ENCODE peak calls at places on chromosomes 5 and 9, in ten cellular contexts. One of them, this sample, is unnamed.

GRCh38 chr9:22124263-22125011 is 115.3 kb upstream of the CDKN2B start:
- DNase-seq in fibroblast of the aortic adventitia: no peak
- DNase-seq in stimulated activated CD4-positive, alpha-beta T cell treated with anti-CD3 and anti-CD28 coated beads, Interleukin-1b, Interleukin-23, amount 100 ng/mL, for 24 hours: no peak
- DNase-seq in posterior cingulate gyrus: no peak
- DNase-seq in fibroblast of mammary gland: no peak
- DNase-seq in effector memory CD8-positive, alpha-beta T cell: no peak
- DNase-seq in fibroblast of pulmonary artery: no peak
- DNase-seq in Caco-2: peak
- DNase-seq in pulmonary artery endothelial cell: no peak
- DNase-seq in nucleus accumbens: no peak
- DNase-seq in this sample: no peak

GRCh38 chr5:147092044-147092443 is 142.8 kb upstream of the STK32A start:
- DNase-seq in fibroblast of the aortic adventitia: no peak
- DNase-seq in stimulated activated CD4-positive, alpha-beta T cell treated with anti-CD3 and anti-CD28 coated beads, Interleukin-1b, Interleukin-23, amount 100 ng/mL, for 24 hours: no peak
- DNase-seq in posterior cingulate gyrus: no peak
- DNase-seq in fibroblast of mammary gland: no peak
- DNase-seq in effector memory CD8-positive, alpha-beta T cell: no peak
- DNase-seq in fibroblast of pulmonary artery: no peak
- DNase-seq in Caco-2: no peak
- DNase-seq in pulmonary artery endothelial cell: no peak
- DNase-seq in nucleus accumbens: no peak
- DNase-seq in this sample: no peak

GRCh38 chr9:132324425-132324824 is 30.4 kb downstream of the SETX start:
- DNase-seq in fibroblast of the aortic adventitia: no peak
- DNase-seq in stimulated activated CD4-positive, alpha-beta T cell treated with anti-CD3 and anti-CD28 coated beads, Interleukin-1b, Interleukin-23, amount 100 ng/mL, for 24 hours: no peak
- DNase-seq in posterior cingulate gyrus: no peak
- DNase-seq in fibroblast of mammary gland: no peak
- DNase-seq in effector memory CD8-positive, alpha-beta T cell: no peak
- DNase-seq in fibroblast of pulmonary artery: no peak
- DNase-seq in Caco-2: no peak
- DNase-seq in pulmonary artery endothelial cell: no peak
- DNase-seq in nucleus accumbens: no peak
- DNase-seq in this sample: no peak

GRCh38 chr9:79221084-79221483 is 350.7 kb upstream of the TLE4 start:
- DNase-seq in fibroblast of the aortic adventitia: peak
- DNase-seq in stimulated activated CD4-positive, alpha-beta T cell treated with anti-CD3 and anti-CD28 coated beads, Interleukin-1b, Interleukin-23, amount 100 ng/mL, for 24 hours: no peak
- DNase-seq in posterior cingulate gyrus: no peak
- DNase-seq in fibroblast of mammary gland: peak
- DNase-seq in effector memory CD8-positive, alpha-beta T cell: no peak
- DNase-seq in fibroblast of pulmonary artery: peak
- DNase-seq in Caco-2: no peak
- DNase-seq in pulmonary artery endothelial cell: no peak
- DNase-seq in nucleus accumbens: no peak
- DNase-seq in this sample: no peak

GRCh38 chr5:1336106-1336561 is 8.8 kb downstream of the CLPTM1L start:
- DNase-seq in fibroblast of the aortic adventitia: no peak
- DNase-seq in stimulated activated CD4-positive, alpha-beta T cell treated with anti-CD3 and anti-CD28 coated beads, Interleukin-1b, Interleukin-23, amount 100 ng/mL, for 24 hours: no peak
- DNase-seq in posterior cingulate gyrus: no peak
- DNase-seq in fibroblast of mammary gland: no peak
- DNase-seq in effector memory CD8-positive, alpha-beta T cell: no peak
- DNase-seq in fibroblast of pulmonary artery: no peak
- DNase-seq in Caco-2: no peak
- DNase-seq in pulmonary artery endothelial cell: no peak
- DNase-seq in nucleus accumbens: no peak
- DNase-seq in this sample: no peak

GRCh38 chr9:115262952-115263351 is 145.0 kb upstream of the TNC start:
- DNase-seq in fibroblast of the aortic adventitia: peak
- DNase-seq in stimulated activated CD4-positive, alpha-beta T cell treated with anti-CD3 and anti-CD28 coated beads, Interleukin-1b, Interleukin-23, amount 100 ng/mL, for 24 hours: no peak
- DNase-seq in posterior cingulate gyrus: no peak
- DNase-seq in fibroblast of mammary gland: peak
- DNase-seq in effector memory CD8-positive, alpha-beta T cell: no peak
- DNase-seq in fibroblast of pulmonary artery: no peak
- DNase-seq in Caco-2: no peak
- DNase-seq in pulmonary artery endothelial cell: no peak
- DNase-seq in nucleus accumbens: no peak
- DNase-seq in this sample: no peak

GRCh38 chr5:14041528-14042184 is 97.2 kb upstream of the DNAH5 start:
- DNase-seq in fibroblast of the aortic adventitia: no peak
- DNase-seq in stimulated activated CD4-positive, alpha-beta T cell treated with anti-CD3 and anti-CD28 coated beads, Interleukin-1b, Interleukin-23, amount 100 ng/mL, for 24 hours: no peak
- DNase-seq in posterior cingulate gyrus: no peak
- DNase-seq in fibroblast of mammary gland: no peak
- DNase-seq in effector memory CD8-positive, alpha-beta T cell: no peak
- DNase-seq in fibroblast of pulmonary artery: no peak
- DNase-seq in Caco-2: no peak
- DNase-seq in pulmonary artery endothelial cell: no peak
- DNase-seq in nucleus accumbens: no peak
- DNase-seq in this sample: no peak

GRCh38 chr5:92402045-92402444 is 1018.9 kb upstream of the ARRDC3 start:
- DNase-seq in fibroblast of the aortic adventitia: peak
- DNase-seq in stimulated activated CD4-positive, alpha-beta T cell treated with anti-CD3 and anti-CD28 coated beads, Interleukin-1b, Interleukin-23, amount 100 ng/mL, for 24 hours: no peak
- DNase-seq in posterior cingulate gyrus: no peak
- DNase-seq in fibroblast of mammary gland: peak
- DNase-seq in effector memory CD8-positive, alpha-beta T cell: no peak
- DNase-seq in fibroblast of pulmonary artery: peak
- DNase-seq in Caco-2: no peak
- DNase-seq in pulmonary artery endothelial cell: no peak
- DNase-seq in nucleus accumbens: no peak
- DNase-seq in this sample: no peak

GRCh38 chr9:34715639-34716215 is 5.8 kb upstream of the CCL21 start:
- DNase-seq in fibroblast of the aortic adventitia: no peak
- DNase-seq in stimulated activated CD4-positive, alpha-beta T cell treated with anti-CD3 and anti-CD28 coated beads, Interleukin-1b, Interleukin-23, amount 100 ng/mL, for 24 hours: no peak
- DNase-seq in posterior cingulate gyrus: no peak
- DNase-seq in fibroblast of mammary gland: no peak
- DNase-seq in effector memory CD8-positive, alpha-beta T cell: no peak
- DNase-seq in fibroblast of pulmonary artery: no peak
- DNase-seq in Caco-2: no peak
- DNase-seq in pulmonary artery endothelial cell: no peak
- DNase-seq in nucleus accumbens: no peak
- DNase-seq in this sample: no peak

GRCh38 chr5:164763211-164763610 is 1257.8 kb downstream of the MAT2B start:
- DNase-seq in fibroblast of the aortic adventitia: no peak
- DNase-seq in stimulated activated CD4-positive, alpha-beta T cell treated with anti-CD3 and anti-CD28 coated beads, Interleukin-1b, Interleukin-23, amount 100 ng/mL, for 24 hours: no peak
- DNase-seq in posterior cingulate gyrus: no peak
- DNase-seq in fibroblast of mammary gland: no peak
- DNase-seq in effector memory CD8-positive, alpha-beta T cell: no peak
- DNase-seq in fibroblast of pulmonary artery: no peak
- DNase-seq in Caco-2: no peak
- DNase-seq in pulmonary artery endothelial cell: no peak
- DNase-seq in nucleus accumbens: no peak
- DNase-seq in this sample: no peak

GRCh38 chr5:164449460-164449859 is 944.0 kb downstream of the MAT2B start:
- DNase-seq in fibroblast of the aortic adventitia: no peak
- DNase-seq in stimulated activated CD4-positive, alpha-beta T cell treated with anti-CD3 and anti-CD28 coated beads, Interleukin-1b, Interleukin-23, amount 100 ng/mL, for 24 hours: no peak
- DNase-seq in posterior cingulate gyrus: no peak
- DNase-seq in fibroblast of mammary gland: no peak
- DNase-seq in effector memory CD8-positive, alpha-beta T cell: no peak
- DNase-seq in fibroblast of pulmonary artery: no peak
- DNase-seq in Caco-2: no peak
- DNase-seq in pulmonary artery endothelial cell: no peak
- DNase-seq in nucleus accumbens: no peak
- DNase-seq in this sample: no peak

GRCh38 chr9:13688223-13688989 is 408.9 kb upstream of the MPDZ start:
- DNase-seq in fibroblast of the aortic adventitia: no peak
- DNase-seq in stimulated activated CD4-positive, alpha-beta T cell treated with anti-CD3 and anti-CD28 coated beads, Interleukin-1b, Interleukin-23, amount 100 ng/mL, for 24 hours: no peak
- DNase-seq in posterior cingulate gyrus: no peak
- DNase-seq in fibroblast of mammary gland: no peak
- DNase-seq in effector memory CD8-positive, alpha-beta T cell: no peak
- DNase-seq in fibroblast of pulmonary artery: peak
- DNase-seq in Caco-2: no peak
- DNase-seq in pulmonary artery endothelial cell: no peak
- DNase-seq in nucleus accumbens: no peak
- DNase-seq in this sample: no peak

GRCh38 chr5:142316051-142316450 is 8.8 kb downstream of the SPRY4 start:
- DNase-seq in fibroblast of the aortic adventitia: peak
- DNase-seq in stimulated activated CD4-positive, alpha-beta T cell treated with anti-CD3 and anti-CD28 coated beads, Interleukin-1b, Interleukin-23, amount 100 ng/mL, for 24 hours: no peak
- DNase-seq in posterior cingulate gyrus: no peak
- DNase-seq in fibroblast of mammary gland: peak
- DNase-seq in effector memory CD8-positive, alpha-beta T cell: no peak
- DNase-seq in fibroblast of pulmonary artery: peak
- DNase-seq in Caco-2: no peak
- DNase-seq in pulmonary artery endothelial cell: no peak
- DNase-seq in nucleus accumbens: no peak
- DNase-seq in this sample: no peak

This sample was measured in uterus.